ENCODE peak calls at places on chromosomes 16 and 17, in seven cellular contexts. Y is lung, Z is Peyer's patch, C is suprapubic skin, G is H9, J is PC-9, O is AG04450. F is an unnamed sample.

GRCh38 chr17:74354123-74354522 is 7.5 kb downstream of the BTBD17 start:
- DNase-seq in J (peak; percentile 46), Z (peak; percentile 57), G (peak; percentile 95), O (no peak), C (no peak), Y (no peak), F (no peak)

GRCh38 chr17:58529275-58529674 is 14.8 kb upstream of the MTMR4 start:
- DNase-seq in J (no peak), G (no peak), C (no peak), O (no peak), Y (no peak), Z (no peak), F (no peak)

GRCh38 chr16:85639529-85640253 is 26.6 kb downstream of the GSE1 start:
- DNase-seq in O (no peak), Y (no peak), Z (no peak), J (no peak), C (peak; percentile 73), G (no peak), F (no peak)

GRCh38 chr17:4858068-4858879 is 25.1 kb downstream of the MINK1 start:
- DNase-seq in G (peak; percentile 64), J (no peak), Z (no peak), O (no peak), Y (no peak), C (no peak), F (no peak)

GRCh38 chr16:58678716-58679115 is 5.9 kb downstream of the SLC38A7 start:
- DNase-seq in Z (no peak), O (no peak), C (no peak), J (peak; percentile 10), Y (no peak), G (no peak), F (no peak)

GRCh38 chr17:8311131-8311790 is 1.2 kb downstream of the ARHGEF15 start:
- DNase-seq in G (no peak), Z (no peak), C (no peak), J (no peak), Y (no peak), O (no peak), F (no peak)

GRCh38 chr16:85483424-85483823 is 129.7 kb upstream of the GSE1 start:
- DNase-seq in O (no peak), Z (no peak), J (no peak), G (no peak), Y (no peak), C (no peak), F (no peak)

GRCh38 chr16:27355610-27356009 is 41.8 kb downstream of the IL4R start:
- DNase-seq in O (no peak), Z (peak; percentile 62), C (no peak), Y (peak; percentile 59), G (peak; percentile 84), J (peak; percentile 25), F (no peak)

GRCh38 chr16:50547340-50547865 is 793 bp upstream of the NKD1 start:
- DNase-seq in Y (no peak), G (peak; percentile 61), O (no peak), J (no peak), C (peak; percentile 71), Z (peak; percentile 89), F (no peak)

GRCh38 chr17:76053230-76054111 is 18.8 kb downstream of the SRP68 start:
- DNase-seq in J (peak; percentile 56), G (no peak), Z (no peak), Y (peak; percentile 72), C (no peak), O (peak; percentile 20), F (no peak)

GRCh38 chr17:57612202-57613071 is 132.7 kb downstream of the CCDC182 start:
- DNase-seq in J (no peak), Z (no peak), O (no peak), Y (no peak), C (no peak), G (peak; percentile 77), F (no peak)

GRCh38 chr16:2486645-2487516 is 12.0 kb downstream of the TBC1D24 start:
- DNase-seq in J (no peak), G (no peak), Z (peak; percentile 88), O (no peak), Y (peak; percentile 64), C (no peak), F (no peak)

GRCh38 chr17:78557598-78558039 is 19.6 kb downstream of the DNAH17 start:
- DNase-seq in O (no peak), Y (no peak), Z (no peak), J (no peak), G (no peak), C (no peak), F (no peak)

GRCh38 chr16:46972429-46972970 is 974 bp downstream of the DNAJA2 start:
- DNase-seq in Y (no peak), G (no peak), Z (no peak), J (no peak), C (no peak), O (no peak), F (no peak)

GRCh38 chr17:80836658-80836965 is 155.0 kb upstream of the CHMP6 start:
- DNase-seq in O (no peak), C (no peak), J (no peak), Z (no peak), Y (no peak), G (no peak), F (no peak)
- H3K27ac ChIP-seq in O (no peak overlapping the region), C (no peak overlapping the region), J (no peak overlapping the region), Z (no peak overlapping the region), Y (no peak overlapping the region), G (no peak overlapping the region), F (no peak overlapping the region)

GRCh38 chr17:14359251-14359939 is 58.5 kb downstream of the HS3ST3B1 start:
- DNase-seq in G (peak; percentile 61), J (no peak), O (no peak), Z (peak; percentile 66), C (no peak), Y (no peak), F (no peak)
- TF ChIP-seq CTCF in G (peak; percentile 37), J (no peak), O (no peak), Z (no peak), C (no peak), Y (no peak), F (no peak)

GRCh38 chr17:5866978-5867377 is 203.2 kb upstream of the WSCD1 start:
- DNase-seq in Y (no peak), J (no peak), Z (no peak), C (no peak), O (no peak), G (peak; percentile 23), F (no peak)

GRCh38 chr17:5861849-5862248 is 208.3 kb upstream of the WSCD1 start:
- DNase-seq in J (no peak), Y (no peak), G (no peak), Z (no peak), O (no peak), C (no peak), F (no peak)

GRCh38 chr17:5861246-5861645 is 208.9 kb upstream of the WSCD1 start:
- DNase-seq in G (no peak), J (no peak), C (no peak), Y (no peak), Z (no peak), O (no peak), F (no peak)

GRCh38 chr17:5868916-5869475 is 201.2 kb upstream of the WSCD1 start:
- DNase-seq in C (no peak), G (peak; percentile 26), Z (no peak), J (no peak), O (no peak), Y (no peak), F (no peak)

GRCh38 chr17:5864910-5865657 is 205.1 kb upstream of the WSCD1 start:
- DNase-seq in O (no peak), G (peak; percentile 19), C (no peak), Y (no peak), Z (no peak), J (no peak), F (no peak)
- H3K27ac ChIP-seq in O (no peak overlapping the region), G (no peak overlapping the region), C (no peak overlapping the region), Y (no peak overlapping the region), Z (no peak overlapping the region), J (no peak overlapping the region), F (no peak overlapping the region)

GRCh38 chr16:3907586-3907985 is 27.1 kb upstream of the CREBBP start:
- DNase-seq in O (no peak), Y (no peak), G (peak; percentile 57), Z (no peak), J (no peak), C (no peak), F (no peak)
- TF ChIP-seq CTCF in O (no peak), Y (no peak), G (no peak), Z (no peak), J (no peak), C (no peak), F (no peak)

GRCh38 chr16:78939600-78939999 is 660.9 kb downstream of the MAF start:
- DNase-seq in O (no peak), G (no peak), J (no peak), Z (no peak), C (no peak), Y (no peak), F (no peak)

GRCh38 chr16:78932395-78932794 is 668.1 kb downstream of the MAF start:
- DNase-seq in Z (no peak), G (no peak), J (no peak), O (no peak), Y (no peak), C (no peak), F (no peak)

GRCh38 chr16:78930561-78930960 is 670.0 kb downstream of the MAF start:
- DNase-seq in C (no peak), Y (no peak), J (no peak), Z (no peak), O (no peak), G (no peak), F (no peak)

GRCh38 chr16:78931267-78932060 is 669.1 kb downstream of the MAF start:
- DNase-seq in G (no peak), C (no peak), J (no peak), Z (no peak), Y (no peak), O (no peak), F (no peak)

DNA sequence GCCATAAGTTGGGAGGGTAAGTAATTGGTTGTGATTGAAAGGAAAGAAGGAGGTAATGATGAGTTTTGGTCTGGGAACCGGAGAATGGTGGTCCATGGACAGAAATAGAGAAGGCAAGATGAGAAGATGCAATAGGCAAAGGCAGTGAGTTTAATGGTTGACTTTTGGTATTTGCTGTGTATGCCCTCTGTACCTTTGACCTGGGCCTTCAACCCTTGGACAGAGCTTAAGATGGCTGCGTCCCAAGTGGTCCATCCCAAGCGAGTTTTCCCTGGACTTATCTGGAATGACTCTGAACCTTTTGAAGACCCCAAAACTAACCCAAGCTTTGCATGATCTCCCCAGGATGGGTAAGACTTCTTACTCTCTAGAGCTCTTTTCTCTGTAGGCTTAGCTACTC is 664.5 kb downstream of the MAF start:
- DNase-seq in C (no peak), G (no peak), J (no peak), O (no peak), Z (no peak), Y (no peak), F (no peak)
- H3K27ac ChIP-seq in C (no peak overlapping the region), G (no peak overlapping the region), J (no peak overlapping the region), O (no peak overlapping the region), Z (no peak overlapping the region), Y (no peak overlapping the region), F (no peak overlapping the region)